ENCODE peak calls at places on chromosomes 1 and 21, in four cellular contexts. Q, H, J and K are unnamed samples.

GRCh38 chr1:154710091-154710490 is 102.1 kb upstream of the ADAR start:
- DNase-seq in Q (no peak), H (no peak), J (no peak), K (no peak)

GRCh38 chr21:36120304-36120902 is 14.5 kb upstream of the CBR3 start:
- DNase-seq in Q (no peak), H (peak), J (no peak), K (peak)

GRCh38 chr1:89143484-89143883 is 17.6 kb upstream of the GBP2 start:
- DNase-seq in Q (no peak), H (no peak), J (no peak), K (no peak)

GRCh38 chr1:3315991-3316943 is 138.2 kb upstream of the ARHGEF16 start:
- DNase-seq in Q (no peak), H (no peak), J (no peak), K (no peak)

GRCh38 chr1:174769961-174770549 is 229.7 kb upstream of the CACYBP start:
- DNase-seq in Q (peak), H (no peak), J (peak), K (peak)

GRCh38 chr1:81801032-81801833 is 499 bp downstream of the ADGRL2 start:
- DNase-seq in Q (peak), H (peak), J (peak), K (peak)

GRCh38 chr1:197235355-197235754 is 32.7 kb upstream of the CRB1 start:
- DNase-seq in Q (no peak), H (no peak), J (peak), K (no peak)

GRCh38 chr1:57845041-57845440 is 421.2 kb upstream of the DAB1 start:
- DNase-seq in Q (no peak), H (no peak), J (peak), K (peak)

GRCh38 chr1:98482611-98483010 is 178.9 kb upstream of the SNX7 start:
- DNase-seq in Q (no peak), H (no peak), J (no peak), K (no peak)

GRCh38 chr1:245822997-245823396 is 668.2 kb downstream of the KIF26B start:
- DNase-seq in Q (peak), H (no peak), J (peak), K (peak)

GRCh38 chr1:218930472-218930871 is 243.2 kb upstream of the LYPLAL1 start:
- DNase-seq in Q (no peak), H (no peak), J (no peak), K (no peak)

DNA sequence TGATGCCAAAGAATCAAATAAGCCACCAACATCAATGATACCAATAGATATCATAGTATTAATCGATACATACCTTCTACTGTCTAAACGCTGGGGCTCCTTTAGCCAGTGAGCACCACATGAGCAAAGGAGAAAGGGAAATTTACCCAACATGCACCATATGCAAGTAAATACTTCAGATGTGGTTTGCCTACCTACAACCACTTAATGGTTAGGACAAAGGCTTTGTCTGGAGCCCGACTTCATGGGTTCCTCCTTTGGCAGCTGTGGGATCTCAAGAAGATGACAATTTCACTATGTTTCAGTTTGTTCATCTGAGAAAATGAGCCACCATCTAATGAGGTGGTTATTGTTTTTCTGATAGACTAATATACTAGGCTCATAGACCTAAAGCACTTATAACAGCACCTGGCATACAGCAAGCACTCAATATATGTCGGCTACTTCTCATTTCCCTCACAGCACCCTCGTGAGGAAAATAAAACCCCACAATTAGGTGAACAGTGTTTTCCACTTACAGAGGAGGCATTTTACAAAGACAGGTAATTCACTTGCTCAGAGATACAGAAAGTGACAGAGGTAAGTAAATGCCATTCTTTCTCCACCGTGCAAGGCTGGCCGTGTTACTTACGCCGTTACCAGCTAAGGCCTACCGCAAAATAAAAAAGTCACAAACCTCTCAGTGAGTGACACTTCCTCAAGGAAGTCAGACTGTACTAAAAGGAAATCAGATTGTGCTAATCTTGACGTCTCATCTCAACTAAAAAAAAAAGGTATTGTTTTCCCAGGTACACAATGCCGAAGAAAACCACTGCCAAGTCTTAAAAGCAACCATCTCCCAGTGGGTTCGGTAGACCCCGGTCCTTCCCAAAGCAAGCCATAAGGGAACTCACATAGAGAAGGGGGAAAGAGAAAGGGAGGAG is 1.6 kb downstream of the TTC13 start:
- DNase-seq in Q (no peak), H (no peak), J (no peak), K (no peak)
- H3K4me3 ChIP-seq in Q (peak), H (no peak), J (peak), K (peak)

DNA sequence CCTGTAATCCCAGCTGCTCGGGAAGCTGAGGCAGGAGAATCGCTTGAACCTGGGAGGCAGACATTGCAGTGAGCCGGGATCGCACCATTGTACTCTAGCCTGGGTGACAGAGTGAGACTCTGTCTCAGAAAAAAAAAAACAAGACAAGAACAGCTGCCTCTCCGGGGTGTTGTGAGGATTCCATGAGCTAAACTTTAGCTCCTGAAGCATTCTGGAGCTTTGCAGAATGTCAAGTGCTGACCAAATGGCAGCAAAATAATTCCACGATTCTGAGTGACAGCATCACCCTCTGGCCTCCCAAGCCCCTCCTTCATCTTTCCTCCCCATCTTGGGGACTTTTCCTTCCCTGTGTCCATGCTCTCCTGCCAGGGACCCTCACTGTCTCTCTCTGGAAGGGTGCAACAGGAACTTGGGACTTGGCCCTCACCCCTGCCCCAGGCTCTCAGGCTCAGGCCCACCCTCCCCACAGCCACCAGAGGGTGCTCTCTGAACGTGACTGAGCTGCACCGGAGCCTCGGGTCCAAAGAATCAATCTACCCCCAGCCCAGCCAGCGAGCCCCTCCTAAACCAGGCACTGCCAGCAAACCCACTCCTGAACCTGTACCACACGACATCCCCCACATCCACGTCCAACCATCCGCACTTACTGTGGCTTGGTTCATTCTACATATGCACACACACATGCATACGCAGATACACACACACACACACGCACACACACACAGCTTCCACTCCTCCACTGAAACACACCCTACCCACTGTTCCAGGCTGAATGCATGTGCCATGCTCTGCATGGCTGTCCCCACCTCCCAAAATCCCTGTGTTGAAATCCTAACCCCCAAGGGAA is 45.7 kb downstream of the ACOT7 start:
- DNase-seq in Q (peak), H (peak), J (peak), K (no peak)
- TF ChIP-seq CTCF in Q (peak), H (peak), J (peak), K (peak)

DNA sequence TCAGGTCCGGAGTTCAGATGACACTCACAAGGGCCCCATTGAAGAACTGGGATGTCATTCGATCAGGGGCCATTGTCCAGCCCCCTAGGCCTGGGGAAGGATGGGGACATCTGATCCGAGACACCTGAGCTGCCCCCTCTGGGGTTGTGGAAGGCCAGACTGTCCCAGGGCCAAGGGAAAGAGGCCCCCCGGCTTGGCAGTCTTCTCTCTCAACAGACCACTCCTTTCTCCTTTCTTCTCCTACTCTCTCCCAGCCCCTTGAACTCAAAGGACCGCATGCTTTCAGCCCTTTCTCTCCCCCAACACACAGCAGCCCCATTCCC is 1.1 kb downstream of the S100A1 start:
- DNase-seq in Q (no peak), H (no peak), J (no peak), K (no peak)
- H3K4me3 ChIP-seq in Q (no peak), H (no peak), J (no peak), K (no peak)

DNA sequence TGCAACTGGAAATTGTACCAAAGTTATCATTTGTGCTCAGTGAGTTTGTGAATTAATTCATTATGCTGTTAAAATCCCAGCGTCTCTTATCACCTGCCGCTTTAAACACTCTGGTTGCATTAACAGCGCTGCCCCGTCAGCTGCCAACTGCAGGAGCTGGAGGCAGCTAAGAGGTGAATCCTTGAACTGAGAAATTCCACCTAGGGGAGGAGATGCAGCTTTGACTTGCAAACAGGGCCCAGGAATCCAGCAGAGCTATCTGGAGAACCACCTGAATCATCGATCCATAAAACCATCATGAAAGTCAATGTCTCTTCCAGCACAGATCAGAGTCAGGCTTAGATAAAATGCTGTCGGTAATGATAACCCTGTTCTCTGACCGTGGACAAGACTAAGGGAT is 140.7 kb upstream of the PTBP2 start:
- DNase-seq in Q (no peak), H (no peak), J (no peak), K (no peak)
- TF ChIP-seq CTCF in Q (no peak), H (no peak), J (no peak), K (no peak)

GRCh38 chr1:169586395-169587255 is at the start of gene F5:
- DNase-seq in Q (peak), H (peak), J (peak), K (peak)
- H3K4me3 ChIP-seq in Q (peak), H (no peak), J (no peak), K (no peak)

GRCh38 chr1:5956022-5956830 is 36.0 kb downstream of the NPHP4 start:
- DNase-seq in Q (no peak), H (no peak), J (no peak), K (no peak)
- TF ChIP-seq CTCF in Q (no peak), H (no peak), J (no peak), K (no peak)

GRCh38 chr1:31575373-31576140 is 758 bp upstream of the TINAGL1 start:
- DNase-seq in Q (no peak), H (peak), J (no peak), K (no peak)
- H3K4me3 ChIP-seq in Q (no peak), H (no peak), J (no peak), K (no peak)